ENCODE peak calls at places on chromosomes 2 and 18, in eight cellular contexts. C, E, I, H, R, N, W and M are unnamed samples.

GRCh38 chr2:85811173-85811849 is 57.5 kb downstream of the ATOH8 start:
- DNase-seq in N (no peak), H (peak; percentile 85), E (peak; percentile 60), R (no peak), C (no peak), W (no peak), I (no peak), M (peak; percentile 76)

GRCh38 chr18:25456284-25456683 is 104.3 kb upstream of the ZNF521 start:
- DNase-seq in I (no peak), H (no peak), R (no peak), C (no peak), W (no peak), N (no peak), E (no peak), M (no peak)

GRCh38 chr2:212547716-212548458 is 9.3 kb upstream of the ERBB4 start:
- DNase-seq in W (no peak), I (no peak), E (no peak), H (no peak), R (no peak), C (no peak), N (no peak), M (peak; percentile 12)

GRCh38 chr18:63887424-63887823 is at the start of gene SERPINB2:
- DNase-seq in C (no peak), W (no peak), H (peak; percentile 35), R (no peak), E (no peak), I (no peak), N (no peak), M (no peak)

GRCh38 chr2:169641464-169641863 is 52.7 kb downstream of the CFAP210 start:
- DNase-seq in H (no peak), I (no peak), W (no peak), R (no peak), N (no peak), C (no peak), E (no peak), M (no peak)

GRCh38 chr2:84556190-84556589 is 39.9 kb downstream of the DNAH6 start:
- DNase-seq in W (no peak), R (no peak), I (no peak), N (no peak), C (no peak), H (no peak), E (no peak), M (no peak)

GRCh38 chr2:236682651-236683422 is 113.2 kb downstream of the ACKR3 start:
- DNase-seq in H (peak; percentile 27), W (no peak), I (no peak), E (no peak), R (no peak), N (no peak), C (no peak), M (no peak)

GRCh38 chr2:219452361-219453317 is 18.0 kb downstream of the SPEG start:
- DNase-seq in H (peak; percentile 98), N (peak; percentile 16), I (peak; percentile 90), E (no peak), W (no peak), R (no peak), C (no peak), M (peak; percentile 96)